ENCODE peak calls at places on chromosomes 2 and 18, in ten cellular contexts. One of them, this sample, is unnamed.

GRCh38 chr2:202564226-202564625 is 70.5 kb upstream of the FAM117B start:
- DNase-seq in stimulated activated naive B cell treated with anti-CD40 and anti-IgM and Interleukin-4, amounts not matched to agents 10 μg/mL and 1 μg/mL and 100 μg/mL, for 72 hours: no peak
- DNase-seq in activated CD4-positive, CD25-positive, alpha-beta regulatory T cell treated with anti-CD3 and anti-CD28 coated beads, Interleukin-2, amount 50 U/mL, for 72 hours: no peak
- DNase-seq in AML-193: no peak
- DNase-seq in A172: no peak
- DNase-seq in lower leg skin: no peak
- DNase-seq in M059J: no peak
- DNase-seq in H7: no peak
- DNase-seq in amniotic stem cell: no peak
- DNase-seq in neural crest cell: no peak
- DNase-seq in this sample: no peak

GRCh38 chr18:54712315-54712714 is 116.0 kb upstream of the RAB27B start:
- DNase-seq in H7: no peak
- DNase-seq in neural crest cell: no peak
- DNase-seq in A172: peak; percentile 49
- DNase-seq in activated CD4-positive, CD25-positive, alpha-beta regulatory T cell treated with anti-CD3 and anti-CD28 coated beads, Interleukin-2, amount 50 U/mL, for 72 hours: no peak
- DNase-seq in M059J: peak; percentile 85
- DNase-seq in stimulated activated naive B cell treated with anti-CD40 and anti-IgM and Interleukin-4, amounts not matched to agents 10 μg/mL and 1 μg/mL and 100 μg/mL, for 72 hours: no peak
- DNase-seq in amniotic stem cell: peak; percentile 54
- DNase-seq in lower leg skin: no peak
- DNase-seq in AML-193: no peak
- DNase-seq in this sample: no peak

GRCh38 chr2:144950874-144951560 is 431.1 kb upstream of the ZEB2 start:
- DNase-seq in amniotic stem cell: no peak
- DNase-seq in stimulated activated naive B cell treated with anti-CD40 and anti-IgM and Interleukin-4, amounts not matched to agents 10 μg/mL and 1 μg/mL and 100 μg/mL, for 72 hours: no peak
- DNase-seq in neural crest cell: no peak
- DNase-seq in AML-193: no peak
- DNase-seq in A172: peak; percentile 84
- DNase-seq in M059J: peak; percentile 65
- DNase-seq in H7: no peak
- DNase-seq in lower leg skin: no peak
- DNase-seq in activated CD4-positive, CD25-positive, alpha-beta regulatory T cell treated with anti-CD3 and anti-CD28 coated beads, Interleukin-2, amount 50 U/mL, for 72 hours: no peak
- DNase-seq in this sample: no peak

GRCh38 chr2:230589497-230590015 is 123.1 kb upstream of the CAB39 start:
- DNase-seq in amniotic stem cell: no peak
- DNase-seq in M059J: no peak
- DNase-seq in A172: no peak
- DNase-seq in activated CD4-positive, CD25-positive, alpha-beta regulatory T cell treated with anti-CD3 and anti-CD28 coated beads, Interleukin-2, amount 50 U/mL, for 72 hours: no peak
- DNase-seq in lower leg skin: no peak
- DNase-seq in stimulated activated naive B cell treated with anti-CD40 and anti-IgM and Interleukin-4, amounts not matched to agents 10 μg/mL and 1 μg/mL and 100 μg/mL, for 72 hours: peak; percentile 86
- DNase-seq in AML-193: no peak
- DNase-seq in neural crest cell: no peak
- DNase-seq in H7: no peak
- DNase-seq in this sample: no peak

GRCh38 chr18:57223160-57223870 is 76.4 kb downstream of the BOD1L2 start:
- DNase-seq in AML-193: no peak
- DNase-seq in H7: no peak
- DNase-seq in A172: no peak
- DNase-seq in amniotic stem cell: no peak
- DNase-seq in activated CD4-positive, CD25-positive, alpha-beta regulatory T cell treated with anti-CD3 and anti-CD28 coated beads, Interleukin-2, amount 50 U/mL, for 72 hours: no peak
- DNase-seq in neural crest cell: no peak
- DNase-seq in M059J: no peak
- DNase-seq in stimulated activated naive B cell treated with anti-CD40 and anti-IgM and Interleukin-4, amounts not matched to agents 10 μg/mL and 1 μg/mL and 100 μg/mL, for 72 hours: no peak
- DNase-seq in lower leg skin: no peak
- DNase-seq in this sample: no peak

GRCh38 chr2:232139786-232140562 is 178.5 kb downstream of the DIS3L2 start:
- DNase-seq in neural crest cell: no peak
- DNase-seq in amniotic stem cell: no peak
- DNase-seq in H7: no peak
- DNase-seq in A172: no peak
- DNase-seq in activated CD4-positive, CD25-positive, alpha-beta regulatory T cell treated with anti-CD3 and anti-CD28 coated beads, Interleukin-2, amount 50 U/mL, for 72 hours: no peak
- DNase-seq in AML-193: no peak
- DNase-seq in stimulated activated naive B cell treated with anti-CD40 and anti-IgM and Interleukin-4, amounts not matched to agents 10 μg/mL and 1 μg/mL and 100 μg/mL, for 72 hours: no peak
- DNase-seq in M059J: no peak
- DNase-seq in lower leg skin: no peak
- DNase-seq in this sample: no peak

GRCh38 chr2:119289642-119290041 is 66.0 kb downstream of the STEAP3 start:
- DNase-seq in activated CD4-positive, CD25-positive, alpha-beta regulatory T cell treated with anti-CD3 and anti-CD28 coated beads, Interleukin-2, amount 50 U/mL, for 72 hours: no peak
- DNase-seq in amniotic stem cell: no peak
- DNase-seq in AML-193: no peak
- DNase-seq in lower leg skin: no peak
- DNase-seq in H7: no peak
- DNase-seq in M059J: no peak
- DNase-seq in A172: no peak
- DNase-seq in neural crest cell: no peak
- DNase-seq in stimulated activated naive B cell treated with anti-CD40 and anti-IgM and Interleukin-4, amounts not matched to agents 10 μg/mL and 1 μg/mL and 100 μg/mL, for 72 hours: no peak
- DNase-seq in this sample: no peak

GRCh38 chr2:172437419-172438063 is 10.2 kb downstream of the ITGA6 start:
- DNase-seq in amniotic stem cell: no peak
- DNase-seq in stimulated activated naive B cell treated with anti-CD40 and anti-IgM and Interleukin-4, amounts not matched to agents 10 μg/mL and 1 μg/mL and 100 μg/mL, for 72 hours: peak; percentile 7
- DNase-seq in A172: no peak
- DNase-seq in H7: no peak
- DNase-seq in AML-193: no peak
- DNase-seq in M059J: no peak
- DNase-seq in lower leg skin: no peak
- DNase-seq in neural crest cell: no peak
- DNase-seq in activated CD4-positive, CD25-positive, alpha-beta regulatory T cell treated with anti-CD3 and anti-CD28 coated beads, Interleukin-2, amount 50 U/mL, for 72 hours: peak; percentile 34
- DNase-seq in this sample: no peak

GRCh38 chr2:152682663-152683062 is 34.6 kb downstream of the PRPF40A start:
- DNase-seq in stimulated activated naive B cell treated with anti-CD40 and anti-IgM and Interleukin-4, amounts not matched to agents 10 μg/mL and 1 μg/mL and 100 μg/mL, for 72 hours: no peak
- DNase-seq in A172: no peak
- DNase-seq in H7: no peak
- DNase-seq in AML-193: no peak
- DNase-seq in lower leg skin: no peak
- DNase-seq in M059J: no peak
- DNase-seq in neural crest cell: peak; percentile 21
- DNase-seq in activated CD4-positive, CD25-positive, alpha-beta regulatory T cell treated with anti-CD3 and anti-CD28 coated beads, Interleukin-2, amount 50 U/mL, for 72 hours: no peak
- DNase-seq in amniotic stem cell: no peak
- DNase-seq in this sample: no peak

GRCh38 chr2:65436825-65437221 is 4.4 kb upstream of the SPRED2 start:
- DNase-seq in neural crest cell: no peak
- DNase-seq in AML-193: peak; percentile 79
- DNase-seq in stimulated activated naive B cell treated with anti-CD40 and anti-IgM and Interleukin-4, amounts not matched to agents 10 μg/mL and 1 μg/mL and 100 μg/mL, for 72 hours: peak; percentile 55
- DNase-seq in activated CD4-positive, CD25-positive, alpha-beta regulatory T cell treated with anti-CD3 and anti-CD28 coated beads, Interleukin-2, amount 50 U/mL, for 72 hours: peak; percentile 33
- DNase-seq in amniotic stem cell: no peak
- DNase-seq in M059J: no peak
- DNase-seq in A172: no peak
- DNase-seq in lower leg skin: no peak
- DNase-seq in H7: peak; percentile 51
- DNase-seq in this sample: no peak

This sample was measured in NCI-H1436.